ENCODE peak calls at places on chromosomes 13 and 19, in four cellular contexts. One of them, this sample, is unnamed.

GRCh38 chr19:18160792-18161690 is 8.1 kb downstream of the PIK3R2 start:
- DNase-seq in fibroblast of mammary gland: peak; percentile 42
- DNase-seq in astrocyte of the cerebellum: no peak
- DNase-seq in colonic mucosa: peak; percentile 79
- DNase-seq in this sample: no peak

GRCh38 chr13:21429217-21429616 is 29.9 kb downstream of the ZDHHC20 start:
- DNase-seq in fibroblast of mammary gland: no peak
- DNase-seq in astrocyte of the cerebellum: no peak
- DNase-seq in colonic mucosa: no peak
- DNase-seq in this sample: no peak

GRCh38 chr19:14167594-14168138 is 31.3 kb upstream of the ASF1B start:
- DNase-seq in fibroblast of mammary gland: no peak
- DNase-seq in astrocyte of the cerebellum: no peak
- DNase-seq in colonic mucosa: no peak
- DNase-seq in this sample: no peak

GRCh38 chr19:4542896-4543351 is 3.1 kb upstream of the LRG1 start:
- DNase-seq in fibroblast of mammary gland: peak; percentile 31
- DNase-seq in astrocyte of the cerebellum: no peak
- DNase-seq in colonic mucosa: no peak
- DNase-seq in this sample: no peak

GRCh38 chr13:69565334-69565733 is 542.3 kb upstream of the ATXN8OS start:
- DNase-seq in fibroblast of mammary gland: peak; percentile 4
- DNase-seq in astrocyte of the cerebellum: peak; percentile 64
- DNase-seq in colonic mucosa: peak; percentile 20
- DNase-seq in this sample: no peak

GRCh38 chr13:113049521-113049941 is 56.1 kb upstream of the F7 start:
- DNase-seq in fibroblast of mammary gland: no peak
- DNase-seq in astrocyte of the cerebellum: no peak
- DNase-seq in colonic mucosa: no peak
- DNase-seq in this sample: no peak

GRCh38 chr13:90933097-90933826 is 414.2 kb upstream of the MIR17HG start:
- DNase-seq in fibroblast of mammary gland: no peak
- DNase-seq in astrocyte of the cerebellum: no peak
- DNase-seq in colonic mucosa: no peak
- DNase-seq in this sample: no peak

GRCh38 chr19:17109962-17110598 is 34.5 kb downstream of the MYO9B start:
- DNase-seq in fibroblast of mammary gland: no peak
- DNase-seq in astrocyte of the cerebellum: no peak
- DNase-seq in colonic mucosa: peak; percentile 53
- DNase-seq in this sample: no peak

GRCh38 chr19:41000310-41000737 is 9.2 kb downstream of the CYP2B6 start:
- DNase-seq in fibroblast of mammary gland: no peak
- DNase-seq in astrocyte of the cerebellum: no peak
- DNase-seq in colonic mucosa: peak; percentile 52
- DNase-seq in this sample: no peak

GRCh38 chr19:1101337-1101698 is 2.5 kb upstream of the GPX4 start:
- DNase-seq in fibroblast of mammary gland: no peak
- DNase-seq in astrocyte of the cerebellum: no peak
- DNase-seq in colonic mucosa: peak; percentile 39
- DNase-seq in this sample: no peak

GRCh38 chr13:95926231-95926630 is 127.0 kb downstream of the UGGT2 start:
- DNase-seq in fibroblast of mammary gland: no peak
- DNase-seq in astrocyte of the cerebellum: no peak
- DNase-seq in colonic mucosa: no peak
- DNase-seq in this sample: no peak

GRCh38 chr13:36074659-36075058 is 56.5 kb downstream of the DCLK1 start:
- DNase-seq in fibroblast of mammary gland: no peak
- DNase-seq in astrocyte of the cerebellum: no peak
- DNase-seq in colonic mucosa: no peak
- DNase-seq in this sample: no peak

GRCh38 chr13:24307211-24308067 is 1.9 kb upstream of the C1QTNF9 start:
- DNase-seq in fibroblast of mammary gland: no peak
- DNase-seq in astrocyte of the cerebellum: no peak
- DNase-seq in colonic mucosa: no peak
- DNase-seq in this sample: peak; percentile 2

GRCh38 chr19:18612772-18613588 is at the start of gene TMEM59L:
- DNase-seq in fibroblast of mammary gland: no peak
- DNase-seq in astrocyte of the cerebellum: no peak
- DNase-seq in colonic mucosa: no peak
- DNase-seq in this sample: no peak

GRCh38 chr13:109479991-109480696 is 306.2 kb downstream of the IRS2 start:
- DNase-seq in fibroblast of mammary gland: peak; percentile 48
- DNase-seq in astrocyte of the cerebellum: no peak
- DNase-seq in colonic mucosa: no peak
- DNase-seq in this sample: peak; percentile 23

GRCh38 chr19:56404705-56405056 is 549 bp downstream of the ZNF583 start:
- DNase-seq in fibroblast of mammary gland: no peak
- DNase-seq in astrocyte of the cerebellum: no peak
- DNase-seq in colonic mucosa: no peak
- DNase-seq in this sample: no peak

GRCh38 chr19:17522988-17523872 is 11.8 kb downstream of the PGLS start:
- DNase-seq in fibroblast of mammary gland: no peak
- DNase-seq in astrocyte of the cerebellum: no peak
- DNase-seq in colonic mucosa: peak; percentile 56
- DNase-seq in this sample: no peak

GRCh38 chr19:51146751-51147150 is 4.7 kb downstream of the SIGLEC7 start:
- DNase-seq in fibroblast of mammary gland: peak; percentile 13
- DNase-seq in astrocyte of the cerebellum: no peak
- DNase-seq in colonic mucosa: no peak
- DNase-seq in this sample: no peak

GRCh38 chr13:59666504-59666903 is 497.2 kb downstream of the DIAPH3 start:
- DNase-seq in fibroblast of mammary gland: peak; percentile 24
- DNase-seq in astrocyte of the cerebellum: peak; percentile 6
- DNase-seq in colonic mucosa: no peak
- DNase-seq in this sample: peak; percentile 36

GRCh38 chr13:30616927-30617314 is 799 bp upstream of the USPL1 start:
- DNase-seq in fibroblast of mammary gland: peak; percentile 93
- DNase-seq in astrocyte of the cerebellum: peak; percentile 77
- DNase-seq in colonic mucosa: peak; percentile 77
- DNase-seq in this sample: peak; percentile 97

GRCh38 chr19:47240561-47240960 is 9.6 kb upstream of the BBC3 start:
- DNase-seq in fibroblast of mammary gland: no peak
- DNase-seq in astrocyte of the cerebellum: no peak
- DNase-seq in colonic mucosa: no peak
- DNase-seq in this sample: no peak

GRCh38 chr19:47239610-47240296 is 8.8 kb upstream of the BBC3 start:
- DNase-seq in fibroblast of mammary gland: no peak
- DNase-seq in astrocyte of the cerebellum: no peak
- DNase-seq in colonic mucosa: no peak
- DNase-seq in this sample: no peak

GRCh38 chr19:47239152-47239551 is 8.2 kb upstream of the BBC3 start:
- DNase-seq in fibroblast of mammary gland: no peak
- DNase-seq in astrocyte of the cerebellum: no peak
- DNase-seq in colonic mucosa: no peak
- DNase-seq in this sample: no peak

GRCh38 chr19:47241919-47242644 is 11.1 kb upstream of the BBC3 start:
- DNase-seq in fibroblast of mammary gland: no peak
- DNase-seq in astrocyte of the cerebellum: no peak
- DNase-seq in colonic mucosa: no peak
- DNase-seq in this sample: no peak

DNA sequence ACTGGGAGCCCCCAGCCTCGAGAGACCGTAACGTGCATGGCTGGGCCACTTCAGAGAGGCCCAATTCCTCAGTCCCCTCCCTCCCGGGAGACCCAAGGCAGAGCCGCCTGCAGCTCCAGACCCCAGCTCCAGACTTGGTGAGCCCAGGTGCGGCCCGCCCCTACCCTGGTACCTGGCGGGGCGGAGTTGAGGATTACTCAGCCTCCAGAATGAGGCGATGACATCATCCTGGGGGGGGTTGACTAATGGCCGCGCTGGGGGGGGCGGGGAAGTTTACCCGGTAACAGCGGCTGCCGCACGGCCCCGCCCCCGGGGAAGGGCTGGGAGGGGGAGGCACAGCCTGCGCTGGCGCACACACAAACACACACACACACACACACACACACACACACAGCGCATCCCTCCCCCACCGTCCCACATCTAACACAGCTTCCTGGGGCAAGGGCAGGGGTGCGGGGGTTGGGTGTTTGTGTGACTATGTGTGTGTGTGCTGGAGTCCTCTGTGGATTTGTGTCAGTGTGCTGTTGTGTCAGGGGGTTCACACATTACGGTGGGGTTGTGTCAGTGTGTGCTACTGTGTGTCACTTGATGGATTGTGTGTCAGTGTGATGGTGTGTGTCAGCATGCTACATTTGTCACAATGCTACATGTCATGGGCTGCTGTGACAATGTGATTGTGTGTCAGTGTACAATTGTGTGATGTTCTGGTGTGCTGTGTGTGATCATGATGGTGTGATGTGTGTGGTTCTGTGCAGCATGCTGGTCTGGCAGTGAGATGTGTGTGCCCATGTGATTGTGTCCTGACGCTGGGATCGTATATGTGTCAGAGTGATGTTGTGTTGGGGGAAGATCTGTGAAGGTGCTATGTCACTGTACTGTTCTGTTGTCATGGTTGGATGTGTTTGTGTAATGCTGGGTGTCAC is 10.3 kb upstream of the BBC3 start:
- DNase-seq in fibroblast of mammary gland: peak; percentile 71
- DNase-seq in astrocyte of the cerebellum: no peak
- DNase-seq in colonic mucosa: peak; percentile 83
- DNase-seq in this sample: no peak
- H3K4me3 ChIP-seq in fibroblast of mammary gland: no peak overlapping the region
- H3K4me3 ChIP-seq in astrocyte of the cerebellum: no peak overlapping the region
- H3K4me3 ChIP-seq in colonic mucosa: no peak overlapping the region
- H3K4me3 ChIP-seq in this sample: peak overlapping the region; percentile 14

DNA sequence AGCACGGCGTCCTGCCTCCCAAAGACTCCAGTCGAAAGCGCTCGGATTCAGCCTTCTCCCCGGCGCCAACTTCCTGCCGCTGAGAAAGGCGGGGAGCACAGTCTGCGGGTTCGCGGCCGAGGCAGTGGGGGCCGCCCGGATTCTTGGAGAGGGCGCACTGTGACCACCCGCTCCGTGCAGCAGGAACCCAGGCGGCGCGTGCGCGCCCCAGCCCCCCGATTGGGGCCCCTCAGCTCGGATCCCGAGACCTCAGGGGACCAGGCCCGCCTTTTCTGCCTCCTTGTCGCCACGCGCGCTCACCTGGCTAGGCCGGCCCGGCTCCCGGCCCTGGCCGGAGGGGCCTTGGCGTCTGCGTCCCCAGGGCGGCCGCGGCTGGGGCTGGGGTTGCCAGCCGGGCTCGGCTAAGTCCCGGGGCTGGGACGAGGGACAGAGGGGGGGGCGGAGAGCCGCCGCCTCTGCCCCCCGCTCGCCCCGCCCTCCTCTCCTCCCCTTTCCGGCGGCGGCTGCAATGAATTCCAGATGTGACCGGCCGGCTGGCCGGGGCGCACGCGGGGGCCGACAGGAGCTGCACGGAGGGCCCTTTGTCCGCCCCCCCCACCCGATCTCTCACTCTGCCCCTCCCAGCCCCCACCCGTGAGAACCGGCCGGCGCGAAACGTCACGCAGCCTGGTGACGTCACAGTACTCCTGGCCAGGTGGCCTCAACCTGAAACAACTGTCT is at the start of gene S1PR2:
- DNase-seq in fibroblast of mammary gland: peak; percentile 67
- DNase-seq in astrocyte of the cerebellum: no peak
- DNase-seq in colonic mucosa: peak; percentile 78
- DNase-seq in this sample: no peak
- TF ChIP-seq CTCF in fibroblast of mammary gland: no peak
- TF ChIP-seq CTCF in astrocyte of the cerebellum: no peak
- TF ChIP-seq CTCF in colonic mucosa: no peak
- TF ChIP-seq CTCF in this sample: no peak

GRCh38 chr19:38184815-38185214 is 39.2 kb downstream of the DPF1 start:
- DNase-seq in fibroblast of mammary gland: no peak
- DNase-seq in astrocyte of the cerebellum: no peak
- DNase-seq in colonic mucosa: no peak
- DNase-seq in this sample: no peak

GRCh38 chr19:38180071-38180470 is 44.0 kb downstream of the DPF1 start:
- DNase-seq in fibroblast of mammary gland: no peak
- DNase-seq in astrocyte of the cerebellum: no peak
- DNase-seq in colonic mucosa: no peak
- DNase-seq in this sample: no peak

GRCh38 chr19:38182536-38183210 is 41.3 kb downstream of the DPF1 start:
- DNase-seq in fibroblast of mammary gland: no peak
- DNase-seq in astrocyte of the cerebellum: no peak
- DNase-seq in colonic mucosa: no peak
- DNase-seq in this sample: no peak

DNA sequence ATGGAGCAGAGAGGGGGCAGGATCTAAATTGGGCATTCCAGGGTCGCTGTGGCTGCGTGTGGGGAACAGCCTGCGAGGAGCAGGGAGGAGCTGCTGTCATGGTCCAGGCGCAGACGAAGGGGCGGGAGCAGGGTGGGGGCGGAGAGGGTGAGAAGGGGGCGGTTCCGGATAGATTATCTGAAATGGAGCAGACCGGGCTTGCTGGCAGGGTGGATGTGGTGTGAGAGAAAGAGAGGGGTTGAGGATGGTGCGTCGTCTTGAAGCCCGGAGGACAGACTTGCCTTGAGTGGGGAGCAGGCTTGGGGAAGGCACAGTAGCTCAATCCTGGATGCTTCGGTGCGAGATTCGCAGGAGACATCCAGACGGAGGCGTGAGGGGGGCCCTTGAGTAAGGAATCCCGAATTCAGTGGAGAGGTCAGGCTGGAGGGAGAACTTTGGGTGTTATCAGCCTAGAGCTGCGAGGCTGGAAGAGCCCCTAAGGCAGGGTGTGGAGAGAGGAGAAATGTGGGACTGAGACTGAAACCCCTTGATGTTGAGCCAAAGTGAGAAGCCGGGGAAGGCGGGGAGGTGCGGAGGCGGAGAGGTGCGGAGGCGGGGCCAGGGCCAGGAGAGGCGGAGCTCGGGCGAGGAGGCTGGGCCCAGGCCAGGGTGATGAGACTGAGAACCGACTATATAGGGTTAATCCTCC is 40.7 kb downstream of the DPF1 start:
- DNase-seq in fibroblast of mammary gland: peak; percentile 21
- DNase-seq in astrocyte of the cerebellum: no peak
- DNase-seq in colonic mucosa: no peak
- DNase-seq in this sample: no peak
- H3K4me3 ChIP-seq in fibroblast of mammary gland: peak overlapping the region; percentile 35
- H3K4me3 ChIP-seq in astrocyte of the cerebellum: no peak overlapping the region
- H3K4me3 ChIP-seq in colonic mucosa: peak overlapping the region; percentile 9
- H3K4me3 ChIP-seq in this sample: no peak overlapping the region

DNA sequence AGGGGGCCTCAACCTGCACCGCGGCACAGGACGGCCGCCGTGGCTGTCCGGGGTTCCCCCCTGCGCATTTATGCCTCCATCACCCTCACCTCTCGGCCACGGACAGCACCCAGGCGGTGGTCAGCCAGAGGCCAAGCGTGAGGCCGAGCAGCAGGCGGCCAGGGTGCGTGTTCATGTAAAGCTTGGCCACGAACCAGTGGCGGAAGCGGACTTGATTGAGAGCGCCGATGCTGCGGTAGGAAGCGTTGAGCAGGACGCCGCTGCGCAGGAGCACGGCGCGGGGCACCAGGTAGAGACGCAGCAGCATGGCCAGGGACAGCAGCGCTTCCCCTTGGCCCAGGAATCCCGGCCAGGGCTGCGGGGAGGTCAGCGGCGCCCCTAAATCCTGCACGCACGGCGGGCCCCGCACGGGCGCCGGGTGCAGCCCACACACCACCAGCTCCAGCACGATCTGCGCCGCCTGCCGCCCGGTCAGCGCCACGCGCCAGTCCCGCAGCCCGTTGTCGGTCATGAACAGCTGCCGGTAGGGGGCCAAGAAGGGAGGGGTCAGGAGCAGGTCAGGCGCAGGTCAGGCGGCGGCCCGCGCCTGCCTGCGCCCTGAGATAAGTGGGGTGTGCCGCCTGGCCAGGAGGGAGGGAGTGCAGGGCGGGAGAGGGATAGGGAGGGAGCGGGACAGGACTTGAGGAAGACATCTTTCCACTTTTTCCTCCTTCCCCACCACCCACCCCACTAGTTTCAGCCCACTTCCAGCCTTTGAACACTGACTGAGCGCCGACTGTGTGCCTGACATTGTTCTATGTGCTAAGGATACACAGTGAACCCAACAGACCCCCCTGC is 6.5 kb downstream of the KCNN4 start:
- DNase-seq in fibroblast of mammary gland: peak; percentile 56
- DNase-seq in astrocyte of the cerebellum: no peak
- DNase-seq in colonic mucosa: peak; percentile 83
- DNase-seq in this sample: peak; percentile 44
- TF ChIP-seq CTCF in fibroblast of mammary gland: peak; percentile 42
- TF ChIP-seq CTCF in astrocyte of the cerebellum: peak; percentile 73
- TF ChIP-seq CTCF in colonic mucosa: peak; percentile 28
- TF ChIP-seq CTCF in this sample: peak; percentile 69